ENCODE peak calls at places on chromosome 2, in eight cellular contexts. W, T, G, B, A, V, E and Y are unnamed samples.

GRCh38 chr2:202780514-202781021 is 91.0 kb downstream of the ICA1L start:
- DNase-seq in W (no peak), T (no peak), G (peak), B (no peak), A (no peak), V (no peak), E (no peak), Y (no peak)

GRCh38 chr2:36352024-36352398 is 3.6 kb upstream of the CRIM1 start:
- DNase-seq in W (no peak), T (no peak), G (peak), B (no peak), A (peak), V (no peak), E (no peak), Y (no peak)

GRCh38 chr2:46350030-46350699 is 53.0 kb downstream of the EPAS1 start:
- DNase-seq in W (no peak), T (no peak), G (no peak), B (no peak), A (no peak), V (no peak), E (no peak), Y (no peak)

GRCh38 chr2:162256621-162257020 is 13.4 kb upstream of the FAP start:
- DNase-seq in W (no peak), T (no peak), G (no peak), B (no peak), A (no peak), V (no peak), E (no peak), Y (no peak)

GRCh38 chr2:84486436-84487115 is 27.5 kb upstream of the SUCLG1 start:
- DNase-seq in W (no peak), T (no peak), G (no peak), B (no peak), A (no peak), V (no peak), E (no peak), Y (no peak)

GRCh38 chr2:2057125-2057721 is 273.9 kb downstream of the MYT1L start:
- DNase-seq in W (no peak), T (peak), G (no peak), B (no peak), A (peak), V (peak), E (peak), Y (no peak)

GRCh38 chr2:40240067-40240466 is 211.8 kb downstream of the SLC8A1 start:
- DNase-seq in W (peak), T (no peak), G (no peak), B (no peak), A (peak), V (peak), E (no peak), Y (no peak)

GRCh38 chr2:169877406-169877805 is 50.2 kb downstream of the UBR3 start:
- DNase-seq in W (no peak), T (no peak), G (no peak), B (no peak), A (no peak), V (no peak), E (no peak), Y (no peak)

GRCh38 chr2:186603208-186603765 is 13.4 kb downstream of the ITGAV start:
- DNase-seq in W (no peak), T (no peak), G (no peak), B (no peak), A (no peak), V (no peak), E (no peak), Y (no peak)

GRCh38 chr2:36168136-36168535 is 187.4 kb upstream of the CRIM1 start:
- DNase-seq in W (no peak), T (no peak), G (no peak), B (no peak), A (no peak), V (no peak), E (no peak), Y (no peak)

GRCh38 chr2:215773728-215774127 is 239.6 kb downstream of the MREG start:
- DNase-seq in W (no peak), T (no peak), G (no peak), B (no peak), A (no peak), V (no peak), E (no peak), Y (no peak)

GRCh38 chr2:54606393-54606973 is 117.0 kb upstream of the EML6 start:
- DNase-seq in W (peak), T (no peak), G (no peak), B (no peak), A (no peak), V (no peak), E (no peak), Y (no peak)

GRCh38 chr2:224838335-224838734 is 122.2 kb upstream of the CCDC195 start:
- DNase-seq in W (no peak), T (no peak), G (no peak), B (no peak), A (no peak), V (no peak), E (no peak), Y (no peak)

GRCh38 chr2:175612280-175612679 is 389.8 kb downstream of the LNPK start:
- DNase-seq in W (no peak), T (no peak), G (no peak), B (no peak), A (no peak), V (no peak), E (no peak), Y (no peak)

GRCh38 chr2:214896287-214896686 is 86.8 kb upstream of the BARD1 start:
- DNase-seq in W (no peak), T (no peak), G (no peak), B (no peak), A (no peak), V (no peak), E (no peak), Y (no peak)

GRCh38 chr2:24877646-24878045 is 42.4 kb downstream of the ADCY3 start:
- DNase-seq in W (no peak), T (no peak), G (no peak), B (no peak), A (no peak), V (no peak), E (no peak), Y (no peak)

GRCh38 chr2:133780099-133780996 is 212.1 kb upstream of the NCKAP5 start:
- DNase-seq in W (no peak), T (no peak), G (peak), B (no peak), A (peak), V (no peak), E (peak), Y (no peak)

GRCh38 chr2:207041279-207041678 is 102.0 kb downstream of the CPO start:
- DNase-seq in W (no peak), T (no peak), G (no peak), B (no peak), A (no peak), V (no peak), E (no peak), Y (no peak)

GRCh38 chr2:112787294-112787693 is 3.0 kb upstream of the IL1A start:
- DNase-seq in W (no peak), T (no peak), G (no peak), B (no peak), A (no peak), V (no peak), E (no peak), Y (no peak)

GRCh38 chr2:58098254-58099096 is 51.9 kb downstream of the VRK2 start:
- DNase-seq in W (no peak), T (no peak), G (no peak), B (no peak), A (no peak), V (no peak), E (no peak), Y (no peak)

GRCh38 chr2:104755026-104755856 is 98.7 kb upstream of the POU3F3 start:
- DNase-seq in W (no peak), T (no peak), G (no peak), B (peak), A (no peak), V (no peak), E (no peak), Y (no peak)

GRCh38 chr2:150472122-150472899 is 15.2 kb downstream of the RND3 start:
- DNase-seq in W (peak), T (no peak), G (no peak), B (no peak), A (no peak), V (peak), E (no peak), Y (no peak)

GRCh38 chr2:158464426-158465281 is 7.9 kb downstream of the PKP4 start:
- DNase-seq in W (no peak), T (no peak), G (no peak), B (no peak), A (no peak), V (no peak), E (no peak), Y (no peak)

GRCh38 chr2:15446961-15447360 is 114.2 kb downstream of the NBAS start:
- DNase-seq in W (no peak), T (no peak), G (no peak), B (no peak), A (no peak), V (no peak), E (no peak), Y (no peak)

GRCh38 chr2:28437142-28437835 is 44.6 kb downstream of the FOSL2 start:
- DNase-seq in W (peak), T (no peak), G (no peak), B (peak), A (no peak), V (no peak), E (no peak), Y (no peak)

GRCh38 chr2:152466925-152467676 is 132.1 kb downstream of the FMNL2 start:
- DNase-seq in W (no peak), T (no peak), G (peak), B (no peak), A (no peak), V (no peak), E (no peak), Y (no peak)

GRCh38 chr2:124213977-124214587 is 189.0 kb downstream of the CNTNAP5 start:
- DNase-seq in W (no peak), T (no peak), G (no peak), B (no peak), A (no peak), V (no peak), E (no peak), Y (no peak)

GRCh38 chr2:222336442-222336841 is 37.6 kb upstream of the PAX3 start:
- DNase-seq in W (no peak), T (no peak), G (no peak), B (no peak), A (no peak), V (no peak), E (no peak), Y (no peak)

GRCh38 chr2:15275341-15275740 is 285.8 kb downstream of the NBAS start:
- DNase-seq in W (no peak), T (no peak), G (no peak), B (no peak), A (no peak), V (no peak), E (no peak), Y (no peak)

GRCh38 chr2:206079699-206080465 is 6.1 kb downstream of the INO80D start:
- DNase-seq in W (no peak), T (no peak), G (no peak), B (no peak), A (no peak), V (no peak), E (no peak), Y (no peak)

GRCh38 chr2:128307595-128307994 is 11.1 kb downstream of the HS6ST1 start:
- DNase-seq in W (peak), T (no peak), G (no peak), B (no peak), A (peak), V (peak), E (no peak), Y (no peak)
- TF ChIP-seq CTCF in W (no peak), T (no peak), G (no peak), B (no peak), A (no peak), V (no peak), E (no peak), Y (no peak)

DNA sequence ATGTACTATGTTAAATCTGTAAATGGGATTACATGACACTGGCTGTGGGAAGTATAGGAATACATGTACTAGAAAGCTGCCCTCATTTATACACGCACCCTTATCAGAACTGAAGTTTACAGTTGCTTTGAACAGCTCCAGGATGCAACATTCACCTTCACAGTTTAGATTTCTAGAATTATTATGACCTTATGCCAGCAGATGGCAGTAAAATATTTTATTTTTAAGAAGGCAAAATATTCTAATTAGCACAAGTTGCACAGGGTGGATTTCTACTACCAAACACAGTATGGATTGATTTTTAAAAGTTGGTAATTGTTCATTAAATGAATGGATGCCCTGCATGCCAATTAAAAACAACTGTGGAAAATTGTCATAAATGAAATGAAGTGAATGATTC is 670.4 kb downstream of the KCNJ3 start:
- DNase-seq in W (no peak), T (no peak), G (no peak), B (no peak), A (no peak), V (no peak), E (no peak), Y (no peak)
- TF ChIP-seq CTCF in W (no peak), T (no peak), G (peak), B (no peak), A (peak), V (no peak), E (peak), Y (no peak)

DNA sequence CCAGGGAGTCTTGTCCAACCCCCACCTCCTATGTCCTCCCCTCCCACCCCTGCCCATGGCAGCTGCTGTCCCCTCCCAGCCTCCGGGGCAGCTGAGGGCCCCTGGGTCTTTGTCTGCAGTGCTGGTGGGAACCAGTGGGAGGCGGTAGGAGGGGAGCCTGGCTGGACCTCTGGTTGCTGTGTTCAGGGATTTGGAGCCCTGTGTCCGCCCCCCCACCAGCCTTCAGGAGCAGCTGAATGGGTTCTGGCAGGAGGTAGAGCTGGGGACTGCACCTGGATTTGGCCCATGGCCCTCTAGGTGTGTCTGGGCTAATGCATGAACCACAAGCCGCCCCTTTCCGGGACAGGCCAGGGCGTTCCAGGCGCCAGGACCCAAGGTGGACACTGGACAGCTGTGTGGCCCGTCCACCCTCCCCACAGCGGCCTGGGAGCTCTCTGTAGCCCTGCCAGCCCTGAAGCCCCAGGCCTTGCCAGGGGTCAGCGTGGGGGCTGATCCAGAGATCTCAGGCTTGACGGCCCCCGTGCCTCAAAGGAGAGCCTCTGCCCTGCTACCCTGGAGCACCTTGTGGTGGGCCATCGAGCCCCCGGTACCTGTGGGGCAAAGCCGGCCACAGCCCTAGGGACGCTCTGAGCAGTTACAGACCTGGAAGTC is 25.4 kb downstream of the GPC1 start:
- DNase-seq in W (peak), T (no peak), G (no peak), B (peak), A (peak), V (peak), E (no peak), Y (no peak)
- TF ChIP-seq CTCF in W (no peak), T (no peak), G (no peak), B (no peak), A (peak), V (no peak), E (no peak), Y (no peak)

GRCh38 chr2:62947403-62947802 is 103.2 kb upstream of the OTX1 start:
- DNase-seq in W (no peak), T (no peak), G (no peak), B (no peak), A (no peak), V (no peak), E (no peak), Y (no peak)
- TF ChIP-seq CTCF in W (no peak), T (no peak), G (no peak), B (no peak), A (no peak), V (no peak), E (no peak), Y (no peak)

DNA sequence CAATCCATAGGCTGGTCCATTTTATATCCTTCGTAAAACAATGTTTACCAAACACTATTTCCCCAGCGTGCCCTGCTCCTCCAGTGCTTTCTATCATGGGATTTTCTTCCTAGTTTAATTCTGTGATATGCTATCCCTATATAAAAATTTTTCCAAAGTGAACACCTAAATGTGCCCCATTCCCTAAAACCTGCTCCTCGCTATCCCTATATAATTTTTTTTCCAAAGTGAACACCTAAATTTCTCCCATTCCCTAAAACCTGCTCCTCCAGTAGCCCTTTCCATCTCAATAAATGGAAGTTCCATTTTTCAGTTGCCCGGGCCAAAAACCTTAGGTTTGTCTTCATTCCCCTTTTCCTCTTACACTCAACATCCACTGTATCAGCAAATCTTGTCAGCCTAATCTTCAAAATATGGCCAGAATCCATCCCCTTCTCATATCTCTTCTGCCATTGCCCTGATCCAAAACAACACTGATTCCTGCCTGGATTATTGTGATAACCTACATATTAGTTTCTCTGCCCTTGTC is 26.1 kb downstream of the APOB start:
- DNase-seq in W (no peak), T (no peak), G (no peak), B (no peak), A (no peak), V (no peak), E (no peak), Y (no peak)
- TF ChIP-seq CTCF in W (no peak), T (no peak), G (no peak), B (no peak), A (no peak), V (no peak), E (no peak), Y (no peak)

DNA sequence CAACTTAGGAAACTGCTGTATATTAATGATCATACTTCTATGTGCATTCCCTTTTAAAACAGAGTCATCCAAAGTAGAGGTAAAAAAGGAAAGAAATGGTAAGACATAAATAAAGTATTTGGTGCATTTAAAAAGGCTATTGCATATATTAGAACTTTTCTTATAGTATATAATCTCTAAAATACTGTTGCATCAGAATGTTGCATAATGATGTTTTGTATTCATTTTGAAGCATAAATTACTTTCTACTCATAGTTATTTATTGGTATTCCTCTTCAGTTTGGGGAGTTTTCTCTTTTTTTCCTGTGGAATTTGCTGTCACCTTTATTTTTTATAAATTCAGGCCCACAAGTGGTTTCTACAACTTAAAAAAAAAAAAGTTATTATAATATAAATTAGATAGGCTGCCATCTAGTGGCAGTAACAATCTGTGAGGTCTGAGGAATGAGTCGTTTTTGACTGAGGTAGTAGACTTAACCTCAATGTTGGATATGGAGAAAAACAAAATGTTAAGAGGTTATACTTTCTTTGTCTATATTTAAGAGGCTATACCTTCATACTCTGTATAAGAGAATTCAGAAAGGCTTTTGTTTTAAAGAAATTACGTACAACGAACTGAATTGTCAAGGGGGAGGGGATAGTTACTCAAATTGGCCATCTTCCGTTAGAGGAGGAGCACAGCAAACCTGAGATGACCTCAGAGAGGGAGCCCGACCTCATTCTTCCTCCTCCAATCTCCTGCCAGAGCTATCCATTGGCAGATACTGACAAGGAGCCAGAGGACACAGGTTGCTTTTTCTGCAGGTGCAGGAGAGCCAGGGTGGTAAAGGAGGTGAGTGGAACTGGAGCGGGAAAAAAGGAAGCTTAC is 23.8 kb downstream of the ANKAR start:
- DNase-seq in W (no peak), T (peak), G (no peak), B (no peak), A (peak), V (no peak), E (no peak), Y (no peak)
- TF ChIP-seq CTCF in W (no peak), T (peak), G (peak), B (peak), A (peak), V (peak), E (peak), Y (no peak)

GRCh38 chr2:196131384-196131861 is 40.0 kb downstream of the STK17B start:
- DNase-seq in W (peak), T (peak), G (peak), B (no peak), A (peak), V (no peak), E (no peak), Y (no peak)
- TF ChIP-seq CTCF in W (peak), T (peak), G (peak), B (peak), A (peak), V (no peak), E (peak), Y (no peak)